ENCODE peak calls at places on chromosome 3, in seven cellular contexts. X is brain microvascular endothelial cell; Z is fibroblast of pulmonary artery; V is body of pancreas; R is CD8-positive, alpha-beta T cell; N is sigmoid colon; A is colonic mucosa. T is an unnamed sample.

GRCh38 chr3:197490098-197490497 is 65.7 kb downstream of the BDH1 start:
- DNase-seq in R (no peak), Z (peak), A (no peak), X (peak), N (no peak), V (no peak), T (peak)

GRCh38 chr3:13007251-13007941 is 65.8 kb downstream of the IQSEC1 start:
- DNase-seq in X (no peak), N (peak), R (no peak), Z (no peak), V (no peak), A (no peak), T (no peak)

GRCh38 chr3:124209426-124209825 is 217.5 kb upstream of the ROPN1 start:
- DNase-seq in V (no peak), N (no peak), R (no peak), A (no peak), Z (no peak), X (no peak), T (no peak)

GRCh38 chr3:86793786-86794185 is 197.2 kb downstream of the VGLL3 start:
- DNase-seq in R (no peak), V (no peak), N (no peak), A (no peak), X (peak), Z (peak), T (peak)

GRCh38 chr3:31213869-31214486 is 318.7 kb upstream of the STT3B start:
- DNase-seq in V (no peak), R (no peak), Z (no peak), N (no peak), A (peak), X (no peak), T (no peak)

GRCh38 chr3:140546649-140547048 is 131.2 kb upstream of the TRIM42 start:
- DNase-seq in Z (no peak), V (no peak), R (no peak), X (no peak), N (no peak), A (no peak), T (no peak)

GRCh38 chr3:153591566-153592221 is 429.7 kb downstream of the RAP2B start:
- DNase-seq in A (no peak), Z (no peak), X (no peak), N (no peak), R (no peak), V (no peak), T (no peak)

GRCh38 chr3:12294885-12295580 is 6.2 kb downstream of the PPARG start:
- DNase-seq in X (peak), R (no peak), N (no peak), A (no peak), Z (peak), V (no peak), T (peak)

GRCh38 chr3:193317901-193318300 is 60.7 kb downstream of the ATP13A5 start:
- DNase-seq in N (no peak), R (no peak), V (no peak), X (no peak), A (no peak), Z (no peak), T (peak)

GRCh38 chr3:193313448-193313958 is 65.0 kb downstream of the ATP13A5 start:
- DNase-seq in Z (no peak), X (no peak), V (no peak), A (no peak), R (no peak), N (no peak), T (no peak)

GRCh38 chr3:193310914-193311723 is 67.4 kb downstream of the ATP13A5 start:
- DNase-seq in X (no peak), N (no peak), A (no peak), Z (no peak), R (no peak), V (no peak), T (no peak)

GRCh38 chr3:193314161-193314560 is 64.4 kb downstream of the ATP13A5 start:
- DNase-seq in N (no peak), Z (no peak), A (no peak), R (no peak), V (no peak), X (no peak), T (no peak)
- TF ChIP-seq CTCF in N (no peak), Z (no peak), A (no peak), R (no peak), V (no peak), X (peak), T (peak)

DNA sequence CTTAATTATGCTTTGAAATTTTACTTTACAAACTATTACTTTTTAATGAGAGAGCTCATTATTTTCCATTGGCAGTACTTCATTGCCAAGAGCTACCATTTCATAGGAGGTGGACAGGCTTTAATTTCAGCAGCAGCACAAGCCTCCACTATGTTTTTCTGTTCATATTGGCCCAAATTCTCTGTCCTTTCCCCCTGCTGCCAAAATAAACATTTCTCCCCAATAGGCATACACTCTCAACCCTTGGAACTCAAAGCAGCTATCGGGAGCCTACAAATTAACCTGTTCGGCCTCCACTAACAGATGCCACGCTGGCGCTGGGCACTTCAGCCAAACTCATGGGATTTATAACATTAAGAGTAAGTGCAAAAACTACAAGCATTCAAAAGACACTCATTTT is 95.6 kb downstream of the NSUN3 start:
- DNase-seq in V (no peak), N (no peak), X (no peak), Z (peak), R (no peak), A (no peak), T (no peak)
- H3K4me3 ChIP-seq in V (no peak), N (no peak), X (no peak), Z (no peak), R (no peak), A (no peak), T (no peak)

GRCh38 chr3:170485696-170486095 is 67.0 kb downstream of the CLDN11 start:
- DNase-seq in X (no peak), A (no peak), R (no peak), N (no peak), Z (no peak), V (no peak), T (no peak)

GRCh38 chr3:170485294-170485693 is 66.6 kb downstream of the CLDN11 start:
- DNase-seq in N (no peak), Z (no peak), R (no peak), A (no peak), V (no peak), X (no peak), T (no peak)

GRCh38 chr3:170482199-170482598 is 63.5 kb downstream of the CLDN11 start:
- DNase-seq in Z (no peak), V (no peak), A (no peak), N (no peak), R (no peak), X (no peak), T (no peak)

GRCh38 chr3:170484869-170485268 is 66.2 kb downstream of the CLDN11 start:
- DNase-seq in R (no peak), V (no peak), N (no peak), A (no peak), X (no peak), Z (no peak), T (no peak)

DNA sequence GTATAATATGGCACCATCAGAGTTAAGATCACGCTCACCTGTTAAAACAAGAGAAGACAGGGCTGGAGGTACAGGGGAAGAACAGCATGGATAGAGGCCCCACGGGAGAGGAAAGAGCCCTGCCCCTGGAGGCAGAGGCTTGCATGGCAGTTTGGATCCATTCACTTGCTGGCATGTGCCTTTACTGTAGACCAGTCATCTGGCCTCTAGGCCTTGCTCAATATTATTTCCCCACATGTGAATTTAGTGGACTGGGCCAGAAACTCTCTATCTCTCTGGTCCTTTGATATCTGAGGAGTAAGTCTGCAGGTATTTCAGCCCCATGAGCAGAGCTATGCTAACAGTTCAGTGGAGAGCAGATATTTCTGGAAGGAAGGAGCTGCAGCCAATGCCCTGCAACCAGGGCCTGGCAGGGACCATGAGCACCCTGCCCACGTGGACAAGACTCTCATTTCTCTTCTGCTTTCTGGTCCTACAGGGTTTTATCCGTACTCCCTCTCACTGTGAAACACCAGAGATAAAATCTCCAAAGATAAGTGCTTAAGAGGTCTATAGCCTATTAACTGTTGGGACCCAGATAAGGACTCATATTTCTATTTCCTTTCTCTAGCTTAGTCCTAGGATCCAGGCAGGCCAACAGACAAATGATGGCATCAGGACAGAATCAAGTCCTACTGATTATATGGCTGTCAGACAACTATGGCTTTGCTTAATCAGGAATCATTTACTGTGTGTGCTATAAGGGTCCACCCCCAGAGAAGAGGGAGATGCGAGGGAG is 65.0 kb downstream of the CLDN11 start:
- DNase-seq in Z (no peak), V (no peak), A (no peak), R (no peak), N (no peak), X (no peak), T (no peak)
- TF ChIP-seq CTCF in Z (peak), V (no peak), A (no peak), R (no peak), N (no peak), X (peak), T (peak)

DNA sequence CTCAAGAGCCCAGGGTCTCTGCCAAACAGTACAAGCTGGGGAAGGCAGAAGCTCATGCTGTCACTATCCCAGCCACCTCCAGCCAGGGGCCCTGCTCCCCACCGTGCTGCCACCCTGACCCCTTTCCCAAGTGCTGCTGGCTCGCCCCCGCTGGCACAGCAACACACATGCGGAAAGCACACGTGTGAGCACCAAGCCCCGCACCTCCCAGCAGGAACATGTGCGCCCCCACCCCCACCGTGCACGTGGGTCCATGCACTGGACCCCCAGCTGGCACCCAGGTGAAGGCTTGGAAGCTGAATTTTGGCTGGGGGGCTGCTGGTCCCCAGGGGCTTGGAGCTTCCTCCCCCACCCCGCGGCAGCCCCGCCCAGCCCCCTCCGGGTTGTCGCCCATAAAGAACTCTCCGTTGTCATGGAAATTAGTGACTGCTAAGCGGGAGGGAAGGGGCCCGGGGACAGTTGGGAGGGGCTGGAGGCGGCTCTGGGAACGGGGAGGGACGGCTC is 703 bp downstream of the CAMKV start:
- DNase-seq in N (no peak), A (no peak), V (no peak), X (no peak), Z (no peak), R (no peak), T (no peak)
- H3K4me3 ChIP-seq in N (no peak), A (peak), V (peak), X (no peak), Z (no peak), R (peak), T (peak)

DNA sequence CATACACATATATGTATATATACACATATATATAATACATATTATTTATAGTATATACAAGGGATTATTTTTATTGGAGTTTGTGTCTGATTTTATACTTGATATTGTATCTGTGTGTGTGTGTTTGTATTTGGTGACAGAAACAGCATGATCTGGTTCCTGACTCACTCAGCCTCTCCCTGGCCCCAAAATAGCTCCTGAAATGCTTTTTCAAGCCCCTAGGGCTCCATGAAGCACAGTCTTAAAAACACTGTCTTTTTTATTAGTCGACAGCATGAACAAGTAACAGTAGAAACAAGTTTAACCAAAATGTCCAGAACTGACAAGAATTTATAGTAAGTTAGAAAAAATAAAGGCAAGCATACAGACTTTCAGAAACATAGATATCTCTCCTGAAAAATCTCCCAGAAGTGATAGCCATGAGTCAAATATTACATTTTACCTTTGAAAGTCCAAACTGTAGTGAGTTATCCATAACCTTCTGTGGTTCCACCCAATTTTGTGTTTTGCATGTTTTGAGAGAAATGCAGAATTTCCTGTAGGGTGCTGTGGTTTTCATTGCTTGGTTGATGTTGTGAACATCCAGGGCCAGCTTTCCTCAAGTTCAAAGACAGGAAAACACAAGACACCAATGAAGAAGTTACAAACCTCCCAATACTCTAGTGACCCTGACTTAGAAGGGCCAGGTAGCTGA is 98.5 kb upstream of the CCDC80 start:
- DNase-seq in X (peak), Z (peak), V (no peak), R (no peak), A (no peak), N (no peak), T (no peak)
- TF ChIP-seq CTCF in X (peak), Z (no peak), V (no peak), R (no peak), A (no peak), N (no peak), T (no peak)

DNA sequence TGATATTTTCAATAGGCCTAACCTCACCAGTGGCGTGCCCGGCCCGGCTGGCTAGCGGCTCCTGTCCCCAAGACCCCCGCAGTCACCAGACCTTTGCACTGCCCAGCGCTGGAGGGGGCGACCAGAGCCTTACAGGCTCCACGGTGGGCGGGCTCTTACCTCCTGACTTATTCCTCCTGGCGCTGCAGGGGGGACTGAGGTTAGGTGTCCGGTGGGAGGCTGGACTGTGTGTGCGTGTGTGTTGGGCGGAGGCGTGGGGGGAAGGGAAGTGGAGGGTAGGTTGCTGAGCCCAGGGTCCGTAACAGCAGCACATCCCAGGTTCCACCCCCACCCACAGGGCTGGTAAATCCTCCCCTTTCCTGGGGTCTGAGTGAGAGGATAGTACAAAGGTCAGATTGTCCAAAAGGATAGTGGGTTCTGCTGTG is 27.5 kb upstream of the THRB start:
- DNase-seq in Z (no peak), N (no peak), A (no peak), R (no peak), X (no peak), V (no peak), T (no peak)
- H3K4me3 ChIP-seq in Z (peak), N (peak), A (peak), R (no peak), X (peak), V (peak), T (peak)

DNA sequence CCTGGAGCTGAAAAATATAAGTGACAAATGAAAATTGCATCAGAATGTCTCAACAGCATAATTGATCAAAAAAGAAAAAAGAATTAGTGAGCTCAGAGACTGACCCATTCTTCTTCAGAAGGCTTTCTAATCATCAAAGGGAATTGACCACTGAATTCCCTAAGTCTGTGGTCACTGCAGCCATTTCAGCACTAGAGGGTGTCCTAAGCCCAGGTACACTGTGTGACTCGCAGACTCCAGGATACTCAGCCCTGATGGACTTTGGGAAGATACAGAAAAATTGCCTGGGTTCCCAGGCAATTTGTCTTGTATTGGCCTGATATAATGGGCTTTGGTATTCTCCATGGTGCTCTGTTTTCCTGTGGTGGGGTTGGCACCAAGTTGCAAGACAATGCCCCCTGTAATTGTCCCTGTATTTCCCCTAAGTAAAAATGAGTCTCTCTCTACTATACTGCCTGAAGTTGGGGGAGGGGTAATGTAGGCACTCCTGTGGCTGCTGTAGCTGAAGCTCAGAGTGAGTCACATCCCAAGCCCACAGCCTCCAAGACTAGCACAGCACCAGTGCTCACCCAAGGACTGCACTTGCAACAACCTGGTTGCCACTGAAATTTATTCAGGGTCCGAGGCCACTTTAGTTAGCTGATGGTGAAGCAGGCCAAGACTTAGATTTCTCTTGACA is 256.0 kb upstream of the STAC start:
- DNase-seq in N (no peak), V (peak), A (no peak), Z (peak), X (peak), R (no peak), T (no peak)
- TF ChIP-seq CTCF in N (no peak), V (peak), A (no peak), Z (peak), X (peak), R (no peak), T (peak)

GRCh38 chr3:183472155-183472554 is 43.7 kb upstream of the MCF2L2 start:
- DNase-seq in Z (no peak), X (no peak), N (no peak), V (no peak), A (no peak), R (no peak), T (no peak)
- H3K4me3 ChIP-seq in Z (no peak), X (no peak), N (no peak), V (no peak), A (no peak), R (no peak), T (no peak)